ENCODE peak calls at places on chromosomes 2 and 18, in four cellular contexts. One of them, this sample, is unnamed.

GRCh38 chr2:120632796-120633646 is 102.6 kb upstream of the GLI2 start:
- DNase-seq in fibroblast of pulmonary artery: no peak
- DNase-seq in kidney: no peak
- DNase-seq in transverse colon: no peak
- DNase-seq in this sample: no peak

GRCh38 chr18:55489742-55490055 is 98.3 kb downstream of the TCF4 start:
- DNase-seq in kidney: no peak
- DNase-seq in transverse colon: no peak
- DNase-seq in fibroblast of pulmonary artery: no peak
- DNase-seq in this sample: no peak

GRCh38 chr2:218992703-218993344 is 398 bp downstream of the CRYBA2 start:
- DNase-seq in fibroblast of pulmonary artery: no peak
- DNase-seq in transverse colon: peak
- DNase-seq in kidney: no peak
- DNase-seq in this sample: no peak

GRCh38 chr2:43408784-43409160 is 182.4 kb upstream of the ZFP36L2 start:
- DNase-seq in transverse colon: no peak
- DNase-seq in fibroblast of pulmonary artery: no peak
- DNase-seq in kidney: no peak
- DNase-seq in this sample: no peak

GRCh38 chr2:64214281-64215115 is 70.3 kb upstream of the PELI1 start:
- DNase-seq in kidney: no peak
- DNase-seq in transverse colon: peak
- DNase-seq in fibroblast of pulmonary artery: peak
- DNase-seq in this sample: peak

GRCh38 chr2:162113088-162113770 is 38.8 kb downstream of the GCG start:
- DNase-seq in kidney: no peak
- DNase-seq in fibroblast of pulmonary artery: no peak
- DNase-seq in transverse colon: no peak
- DNase-seq in this sample: no peak

GRCh38 chr2:9385841-9386240 is 37.5 kb downstream of the ITGB1BP1 start:
- DNase-seq in transverse colon: no peak
- DNase-seq in fibroblast of pulmonary artery: no peak
- DNase-seq in kidney: no peak
- DNase-seq in this sample: no peak

GRCh38 chr2:75614062-75614710 is 32.4 kb upstream of the MRPL19 start:
- DNase-seq in fibroblast of pulmonary artery: no peak
- DNase-seq in transverse colon: no peak
- DNase-seq in kidney: no peak
- DNase-seq in this sample: no peak

GRCh38 chr2:238847841-238848565 is at the start of gene TWIST2:
- DNase-seq in transverse colon: peak
- DNase-seq in fibroblast of pulmonary artery: peak
- DNase-seq in kidney: peak
- DNase-seq in this sample: peak

GRCh38 chr18:4264347-4264791 is 190.7 kb downstream of the DLGAP1 start:
- DNase-seq in fibroblast of pulmonary artery: no peak
- DNase-seq in kidney: no peak
- DNase-seq in transverse colon: no peak
- DNase-seq in this sample: peak

GRCh38 chr2:98768765-98769476 is 38.0 kb upstream of the MGAT4A start:
- DNase-seq in kidney: no peak
- DNase-seq in transverse colon: no peak
- DNase-seq in fibroblast of pulmonary artery: peak
- DNase-seq in this sample: peak

GRCh38 chr18:48545690-48546365 is 7.0 kb downstream of the CTIF start:
- DNase-seq in kidney: peak
- DNase-seq in transverse colon: peak
- DNase-seq in fibroblast of pulmonary artery: peak
- DNase-seq in this sample: peak

GRCh38 chr2:191688934-191689695 is 11.2 kb downstream of the NABP1 start:
- DNase-seq in transverse colon: no peak
- DNase-seq in kidney: no peak
- DNase-seq in fibroblast of pulmonary artery: peak
- DNase-seq in this sample: peak

GRCh38 chr2:12081481-12082210 is 335.2 kb downstream of the LPIN1 start:
- DNase-seq in transverse colon: no peak
- DNase-seq in fibroblast of pulmonary artery: no peak
- DNase-seq in kidney: no peak
- DNase-seq in this sample: no peak

GRCh38 chr2:218012306-218012705 is 9.5 kb upstream of the TNS1 start:
- DNase-seq in kidney: no peak
- DNase-seq in transverse colon: no peak
- DNase-seq in fibroblast of pulmonary artery: no peak
- DNase-seq in this sample: no peak

GRCh38 chr2:12928706-12929291 is 212.1 kb downstream of the TRIB2 start:
- DNase-seq in transverse colon: no peak
- DNase-seq in fibroblast of pulmonary artery: no peak
- DNase-seq in kidney: no peak
- DNase-seq in this sample: no peak

GRCh38 chr18:11121426-11121825 is 27.9 kb downstream of the PIEZO2 start:
- DNase-seq in transverse colon: no peak
- DNase-seq in fibroblast of pulmonary artery: peak
- DNase-seq in kidney: no peak
- DNase-seq in this sample: no peak

GRCh38 chr2:105866439-105867170 is 121.9 kb downstream of the NCK2 start:
- DNase-seq in kidney: no peak
- DNase-seq in fibroblast of pulmonary artery: peak
- DNase-seq in transverse colon: no peak
- DNase-seq in this sample: peak

GRCh38 chr18:49059028-49059670 is 108.4 kb upstream of the SMAD7 start:
- DNase-seq in fibroblast of pulmonary artery: peak
- DNase-seq in transverse colon: no peak
- DNase-seq in kidney: no peak
- DNase-seq in this sample: no peak

GRCh38 chr2:48320747-48321146 is 209.2 kb upstream of the STON1 start:
- DNase-seq in fibroblast of pulmonary artery: peak
- DNase-seq in transverse colon: no peak
- DNase-seq in kidney: no peak
- DNase-seq in this sample: peak

GRCh38 chr2:71560286-71561011 is 107.1 kb downstream of the DYSF start:
- DNase-seq in kidney: peak
- DNase-seq in fibroblast of pulmonary artery: no peak
- DNase-seq in transverse colon: no peak
- DNase-seq in this sample: no peak

GRCh38 chr2:159907914-159908313 is 109.9 kb upstream of the CD302 start:
- DNase-seq in kidney: no peak
- DNase-seq in transverse colon: no peak
- DNase-seq in fibroblast of pulmonary artery: no peak
- DNase-seq in this sample: no peak

GRCh38 chr2:72745679-72746368 is 80.0 kb downstream of the EXOC6B start:
- DNase-seq in kidney: no peak
- DNase-seq in fibroblast of pulmonary artery: peak
- DNase-seq in transverse colon: no peak
- DNase-seq in this sample: peak

GRCh38 chr2:76298022-76298421 is 587.3 kb upstream of the GCFC2 start:
- DNase-seq in transverse colon: no peak
- DNase-seq in kidney: no peak
- DNase-seq in fibroblast of pulmonary artery: no peak
- DNase-seq in this sample: no peak

GRCh38 chr2:65070856-65071255 is 14.6 kb downstream of the CEP68 start:
- DNase-seq in kidney: no peak
- DNase-seq in transverse colon: no peak
- DNase-seq in fibroblast of pulmonary artery: no peak
- DNase-seq in this sample: no peak

GRCh38 chr2:72998234-72998651 is 73.3 kb downstream of the SFXN5 start:
- DNase-seq in transverse colon: no peak
- DNase-seq in fibroblast of pulmonary artery: no peak
- DNase-seq in kidney: no peak
- DNase-seq in this sample: no peak

GRCh38 chr2:886072-887022 is 64.3 kb upstream of the SNTG2 start:
- DNase-seq in fibroblast of pulmonary artery: no peak
- DNase-seq in transverse colon: no peak
- DNase-seq in kidney: no peak
- DNase-seq in this sample: no peak

GRCh38 chr2:10302479-10303173 is at the start of gene HPCAL1:
- DNase-seq in kidney: peak
- DNase-seq in transverse colon: peak
- DNase-seq in fibroblast of pulmonary artery: peak
- DNase-seq in this sample: peak

GRCh38 chr2:200377774-200378336 is 71.4 kb downstream of the SPATS2L start:
- DNase-seq in transverse colon: peak
- DNase-seq in fibroblast of pulmonary artery: no peak
- DNase-seq in kidney: peak
- DNase-seq in this sample: no peak

GRCh38 chr2:200377143-200377773 is 70.8 kb downstream of the SPATS2L start:
- DNase-seq in kidney: no peak
- DNase-seq in fibroblast of pulmonary artery: no peak
- DNase-seq in transverse colon: peak
- DNase-seq in this sample: no peak

GRCh38 chr2:200373196-200373595 is 66.7 kb downstream of the SPATS2L start:
- DNase-seq in fibroblast of pulmonary artery: no peak
- DNase-seq in kidney: no peak
- DNase-seq in transverse colon: no peak
- DNase-seq in this sample: peak

GRCh38 chr2:200376422-200377142 is 70.1 kb downstream of the SPATS2L start:
- DNase-seq in kidney: peak
- DNase-seq in fibroblast of pulmonary artery: no peak
- DNase-seq in transverse colon: peak
- DNase-seq in this sample: no peak

DNA sequence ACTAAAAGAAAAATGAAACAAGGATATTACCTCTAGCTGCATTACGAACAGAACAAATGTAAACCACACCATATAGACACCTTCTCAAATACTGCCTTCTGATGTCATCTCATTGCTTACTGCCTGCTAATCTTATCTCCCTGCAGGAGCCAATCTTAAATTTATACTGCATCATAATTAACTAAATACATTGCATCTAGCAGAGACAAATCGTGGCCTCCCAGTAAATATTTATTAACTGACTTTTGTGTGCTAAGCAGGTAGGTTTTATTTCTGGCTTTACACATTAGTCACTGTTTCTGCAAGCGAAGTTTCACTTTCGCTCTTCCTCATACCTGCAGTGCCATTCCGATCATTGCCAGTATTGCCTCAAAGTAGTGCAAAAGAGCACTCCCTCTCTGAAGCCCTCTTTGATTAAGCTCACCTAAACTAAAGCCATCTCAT is 67.5 kb downstream of the SPATS2L start:
- DNase-seq in fibroblast of pulmonary artery: no peak
- DNase-seq in kidney: no peak
- DNase-seq in transverse colon: peak
- DNase-seq in this sample: no peak
- H3K4me3 ChIP-seq in fibroblast of pulmonary artery: no peak
- H3K4me3 ChIP-seq in kidney: peak
- H3K4me3 ChIP-seq in transverse colon: peak
- H3K4me3 ChIP-seq in this sample: no peak

GRCh38 chr2:235672720-235673119 is 178.9 kb downstream of the AGAP1 start:
- DNase-seq in transverse colon: no peak
- DNase-seq in kidney: no peak
- DNase-seq in fibroblast of pulmonary artery: no peak
- DNase-seq in this sample: no peak

GRCh38 chr2:235668782-235669181 is 174.9 kb downstream of the AGAP1 start:
- DNase-seq in fibroblast of pulmonary artery: no peak
- DNase-seq in transverse colon: no peak
- DNase-seq in kidney: no peak
- DNase-seq in this sample: no peak

GRCh38 chr2:235669983-235670962 is 176.4 kb downstream of the AGAP1 start:
- DNase-seq in transverse colon: peak
- DNase-seq in kidney: peak
- DNase-seq in fibroblast of pulmonary artery: peak
- DNase-seq in this sample: peak

GRCh38 chr2:235669269-235669831 is 175.5 kb downstream of the AGAP1 start:
- DNase-seq in fibroblast of pulmonary artery: peak
- DNase-seq in kidney: peak
- DNase-seq in transverse colon: peak
- DNase-seq in this sample: peak

DNA sequence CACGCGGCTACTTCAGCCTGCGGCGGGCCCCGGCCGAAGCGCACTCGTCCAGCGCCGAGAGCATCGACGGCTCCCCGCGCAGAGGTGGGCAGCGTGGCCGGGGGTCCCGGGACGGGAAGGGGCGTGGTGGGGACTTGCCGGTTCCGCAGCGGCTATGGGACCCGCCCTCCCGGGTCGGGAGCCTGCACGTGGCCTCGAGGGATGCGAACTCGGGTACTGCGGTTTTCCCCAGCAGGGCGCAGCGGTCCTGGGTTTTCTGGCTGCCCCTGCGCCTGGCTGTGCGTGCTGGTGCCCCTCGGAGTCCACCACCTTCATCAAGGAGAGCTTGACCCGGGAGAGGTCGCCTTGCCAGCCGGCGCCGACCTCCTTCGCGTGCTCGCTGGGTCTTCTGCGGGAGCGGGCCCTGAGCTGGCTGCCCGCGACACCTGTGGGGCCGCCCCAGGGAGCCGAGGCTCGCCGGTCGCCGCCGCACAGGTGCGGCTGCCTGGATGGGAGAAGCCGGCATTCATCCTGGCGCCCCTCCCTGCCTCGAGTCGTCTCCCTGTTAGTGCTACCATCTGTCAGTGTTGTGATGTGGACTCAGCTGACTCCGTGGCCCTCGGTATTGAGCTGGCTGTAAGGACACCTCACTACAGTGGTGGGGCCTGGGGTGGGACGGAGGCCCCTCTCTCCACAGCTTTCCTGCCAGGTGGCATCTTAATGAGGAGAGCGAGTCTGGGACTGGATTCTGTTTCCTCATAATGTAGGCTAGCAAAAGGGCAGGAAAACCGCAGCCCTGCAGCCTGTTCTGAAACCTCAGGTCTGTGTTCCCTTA is 177.3 kb downstream of the AGAP1 start:
- DNase-seq in kidney: no peak
- DNase-seq in transverse colon: no peak
- DNase-seq in fibroblast of pulmonary artery: no peak
- DNase-seq in this sample: no peak
- H3K4me3 ChIP-seq in kidney: no peak
- H3K4me3 ChIP-seq in transverse colon: peak
- H3K4me3 ChIP-seq in fibroblast of pulmonary artery: no peak
- H3K4me3 ChIP-seq in this sample: peak

GRCh38 chr2:176112375-176113302 is 3.9 kb upstream of the HOXD10 start:
- DNase-seq in kidney: peak
- DNase-seq in fibroblast of pulmonary artery: no peak
- DNase-seq in transverse colon: no peak
- DNase-seq in this sample: no peak
- H3K4me3 ChIP-seq in kidney: peak
- H3K4me3 ChIP-seq in fibroblast of pulmonary artery: no peak
- H3K4me3 ChIP-seq in transverse colon: no peak
- H3K4me3 ChIP-seq in this sample: no peak

GRCh38 chr2:38074775-38075435 is 1.0 kb downstream of the CYP1B1 start:
- DNase-seq in transverse colon: no peak
- DNase-seq in fibroblast of pulmonary artery: peak
- DNase-seq in kidney: peak
- DNase-seq in this sample: peak
- H3K4me3 ChIP-seq in transverse colon: peak
- H3K4me3 ChIP-seq in fibroblast of pulmonary artery: peak
- H3K4me3 ChIP-seq in kidney: peak
- H3K4me3 ChIP-seq in this sample: peak